ENCODE peak calls at places on chromosomes 16 and 17, in six cellular contexts. D is adrenal gland, C is esophagus squamous epithelium, L is left ventricle myocardium inferior, R is thyroid gland, Y is stomach. V is an unnamed sample.

GRCh38 chr17:75689441-75689873 is 22.3 kb downstream of the SAP30BP start:
- DNase-seq in D (no peak), C (no peak), L (no peak), R (peak), Y (no peak), V (peak)

GRCh38 chr16:75482434-75483205 is 12.6 kb downstream of the CHST6 start:
- DNase-seq in D (no peak), C (no peak), L (no peak), R (no peak), Y (no peak), V (no peak)

GRCh38 chr16:79089735-79090284 is 510.7 kb downstream of the MAF start:
- DNase-seq in D (peak), C (no peak), L (no peak), R (no peak), Y (no peak), V (peak)

GRCh38 chr17:78655251-78655940 is 78.2 kb upstream of the DNAH17 start:
- DNase-seq in D (no peak), C (no peak), L (no peak), R (no peak), Y (no peak), V (no peak)

GRCh38 chr17:78082988-78083387 is 45.6 kb downstream of the TMC6 start:
- DNase-seq in D (no peak), C (no peak), L (no peak), R (no peak), Y (no peak), V (no peak)

GRCh38 chr16:152141-153128 is at the start of gene HBZ:
- DNase-seq in D (no peak), C (no peak), L (no peak), R (no peak), Y (no peak), V (no peak)

GRCh38 chr17:29645516-29646051 is 22.9 kb upstream of the CORO6 start:
- DNase-seq in D (peak), C (no peak), L (peak), R (peak), Y (peak), V (no peak)

GRCh38 chr17:64133546-64134215 is 3.7 kb upstream of the ERN1 start:
- DNase-seq in D (peak), C (no peak), L (no peak), R (peak), Y (no peak), V (peak)

GRCh38 chr17:8125196-8125946 is 1.5 kb upstream of the HES7 start:
- DNase-seq in D (peak), C (no peak), L (peak), R (peak), Y (peak), V (peak)

GRCh38 chr17:31499771-31500554 is 108.5 kb downstream of the RAB11FIP4 start:
- DNase-seq in D (no peak), C (no peak), L (peak), R (peak), Y (peak), V (no peak)

GRCh38 chr17:9912146-9913099 is 7.4 kb upstream of the RCVRN start:
- DNase-seq in D (no peak), C (no peak), L (no peak), R (no peak), Y (no peak), V (no peak)

GRCh38 chr17:60519795-60520194 is 6.2 kb downstream of the APPBP2 start:
- DNase-seq in D (no peak), C (no peak), L (no peak), R (no peak), Y (no peak), V (no peak)
- TF ChIP-seq CTCF in D (no peak), C (no peak), L (no peak), R (no peak), Y (no peak), V (no peak)

GRCh38 chr17:50825188-50825587 is 10.2 kb upstream of the WFIKKN2 start:
- DNase-seq in D (no peak), C (no peak), L (no peak), R (no peak), Y (no peak), V (no peak)

GRCh38 chr17:50820651-50821050 is 14.7 kb upstream of the WFIKKN2 start:
- DNase-seq in D (no peak), C (no peak), L (no peak), R (no peak), Y (no peak), V (no peak)

GRCh38 chr17:50828508-50829170 is 6.7 kb upstream of the WFIKKN2 start:
- DNase-seq in D (no peak), C (no peak), L (no peak), R (no peak), Y (no peak), V (peak)

GRCh38 chr17:50822550-50822949 is 12.8 kb upstream of the WFIKKN2 start:
- DNase-seq in D (no peak), C (no peak), L (no peak), R (no peak), Y (no peak), V (no peak)

DNA sequence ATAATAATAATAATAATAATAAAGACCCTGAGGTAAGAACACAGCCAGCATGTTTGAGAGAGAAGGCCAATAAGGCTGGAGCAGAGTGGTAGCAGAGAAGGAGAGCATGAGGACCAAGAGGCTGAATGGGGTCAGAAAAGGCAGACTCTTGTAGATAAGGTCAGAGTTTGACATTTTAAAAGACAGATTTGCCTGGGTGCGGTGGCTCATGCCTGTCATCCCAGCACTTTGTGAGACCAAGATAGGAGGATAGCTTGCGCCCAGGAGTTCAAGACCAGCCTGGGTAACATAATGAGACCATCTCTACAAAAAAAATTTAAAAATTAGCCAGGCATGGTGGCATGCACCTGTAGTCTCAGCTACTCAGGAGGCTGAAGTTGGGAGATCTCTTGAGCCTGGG is 11.0 kb upstream of the WFIKKN2 start:
- DNase-seq in D (no peak), C (no peak), L (no peak), R (no peak), Y (no peak), V (no peak)
- H3K4me3 ChIP-seq in D (no peak), C (no peak), L (no peak), R (no peak), Y (no peak), V (no peak)

DNA sequence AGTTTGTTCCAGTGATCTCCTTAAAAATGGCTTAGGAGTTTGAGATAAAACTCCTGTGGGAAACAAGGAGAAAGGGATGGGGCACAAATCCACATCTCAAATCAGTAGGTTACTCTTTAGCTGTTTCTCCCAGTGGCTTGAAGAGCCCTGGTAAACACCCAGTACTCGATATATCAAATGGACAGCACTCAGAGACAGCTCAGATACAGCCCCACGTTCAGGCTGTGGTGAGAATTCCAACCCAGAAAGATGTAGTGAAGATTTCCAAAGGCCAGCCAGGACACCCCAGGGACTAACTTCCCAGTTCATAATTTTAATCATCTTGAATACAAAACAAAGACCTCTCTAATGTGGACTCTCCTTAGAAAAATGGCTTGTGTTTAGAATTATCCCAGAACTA is 6.4 kb upstream of the VEZF1 start:
- DNase-seq in D (no peak), C (no peak), L (no peak), R (no peak), Y (no peak), V (no peak)
- TF ChIP-seq CTCF in D (no peak), C (no peak), L (no peak), R (no peak), Y (no peak), V (no peak)

GRCh38 chr17:181213-182163 is at the start of gene DOC2B:
- DNase-seq in D (peak), C (no peak), L (peak), R (peak), Y (peak), V (no peak)
- H3K4me3 ChIP-seq in D (no peak), C (peak), L (peak), R (no peak), Y (peak), V (no peak)

DNA sequence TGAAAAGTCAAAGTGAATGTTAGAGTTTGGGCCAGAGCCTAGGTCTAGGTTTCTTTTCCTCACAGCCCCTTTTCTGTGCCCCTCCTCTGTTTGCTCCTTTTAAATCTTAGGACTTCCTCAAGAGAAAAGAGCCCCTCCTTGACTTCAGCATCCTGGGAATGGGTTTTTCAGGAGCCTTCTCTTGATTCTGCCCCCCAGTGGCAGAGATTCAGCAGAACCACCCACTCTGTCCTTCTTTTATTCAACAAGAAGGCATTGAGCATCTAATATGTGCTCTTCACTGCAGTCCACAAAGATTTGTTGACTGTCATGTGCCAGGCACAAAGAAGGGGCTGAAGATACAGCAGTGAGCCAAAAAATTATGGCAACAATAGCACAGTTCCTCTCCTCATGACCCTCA is 270.8 kb upstream of the CDH5 start:
- DNase-seq in D (no peak), C (no peak), L (no peak), R (no peak), Y (no peak), V (no peak)
- TF ChIP-seq CTCF in D (no peak), C (no peak), L (no peak), R (no peak), Y (no peak), V (no peak)